ENCODE peak calls at places on chromosomes 2 and 18, in four cellular contexts. B, M, F and P are unnamed samples.

GRCh38 chr18:50158866-50159653 is 35.9 kb downstream of the MYO5B start:
- DNase-seq in B (no peak), M (no peak), F (no peak), P (no peak)

GRCh38 chr18:6355789-6356589 is 58.7 kb downstream of the L3MBTL4 start:
- DNase-seq in B (no peak), F (no peak), M (no peak), P (no peak)

GRCh38 chr2:135817946-135818345 is 19.0 kb downstream of the LCT start:
- DNase-seq in F (no peak), B (no peak), M (no peak), P (no peak)

GRCh38 chr18:78611201-78611800 is 368.3 kb upstream of the SALL3 start:
- DNase-seq in F (no peak), M (no peak), B (no peak), P (no peak)

GRCh38 chr2:3659447-3660432 is 1.7 kb downstream of the ALLC start:
- DNase-seq in F (no peak), M (no peak), B (no peak), P (no peak)

GRCh38 chr2:120283649-120284048 is 31.0 kb downstream of the RALB start:
- DNase-seq in F (peak), M (no peak), B (no peak), P (no peak)

GRCh38 chr2:73187549-73187948 is 14.8 kb upstream of the NOTO start:
- DNase-seq in F (no peak), B (no peak), M (no peak), P (no peak)

GRCh38 chr18:79600596-79600995 is 79.0 kb upstream of the CTDP1 start:
- DNase-seq in M (no peak), B (no peak), F (no peak), P (no peak)

GRCh38 chr2:231571810-231572209 is 20.9 kb upstream of the TEX44 start:
- DNase-seq in M (no peak), B (no peak), F (no peak), P (no peak)

GRCh38 chr18:36128907-36129299 is 237 bp downstream of the SLC39A6 start:
- DNase-seq in M (no peak), F (no peak), B (no peak), P (no peak)

GRCh38 chr2:2743164-2743571 is 412.1 kb upstream of the MYT1L start:
- DNase-seq in B (no peak), M (no peak), F (peak), P (no peak)

GRCh38 chr2:196988599-196988998 is 62.1 kb upstream of the PGAP1 start:
- DNase-seq in F (no peak), M (no peak), B (no peak), P (no peak)

GRCh38 chr2:212897296-212897695 is 254.1 kb downstream of the IKZF2 start:
- DNase-seq in F (no peak), B (no peak), M (peak), P (no peak)

GRCh38 chr2:68931799-68932198 is 20.9 kb downstream of the GKN2 start:
- DNase-seq in F (peak), M (no peak), B (no peak), P (no peak)

GRCh38 chr18:57737661-57738060 is 65.5 kb downstream of the ATP8B1 start:
- DNase-seq in M (peak), B (no peak), F (peak), P (peak)

GRCh38 chr2:62188416-62188815 is 7.5 kb upstream of the B3GNT2 start:
- DNase-seq in B (no peak), M (no peak), F (no peak), P (no peak)

GRCh38 chr18:47809420-47809819 is 121.0 kb downstream of the SMAD2 start:
- DNase-seq in B (no peak), F (peak), M (no peak), P (no peak)

DNA sequence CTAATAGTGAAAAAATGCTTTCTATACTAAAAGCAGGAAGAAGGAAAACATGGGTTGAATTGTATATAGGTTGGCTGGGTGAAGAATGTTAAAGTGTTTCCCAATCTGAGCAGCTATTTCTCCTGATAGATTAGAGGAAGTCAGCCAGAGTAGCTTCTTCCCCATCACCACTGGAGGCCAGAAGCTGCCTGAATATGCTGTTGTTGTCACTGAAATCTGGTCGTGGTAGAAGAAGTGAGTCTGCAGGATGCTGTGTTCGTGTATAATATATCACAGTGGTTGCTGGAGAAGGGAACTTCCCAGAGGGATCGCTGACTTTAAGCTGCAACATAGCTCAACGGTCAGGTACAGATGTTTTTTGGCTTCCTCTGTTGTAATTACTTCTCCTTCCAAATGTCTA is 247.5 kb upstream of the LRATD1 start:
- DNase-seq in M (no peak), B (no peak), F (no peak), P (no peak)
- TF ChIP-seq CTCF in M (no peak), B (no peak), F (no peak), P (no peak)

GRCh38 chr2:20241973-20242726 is 17.2 kb upstream of the SDC1 start:
- DNase-seq in F (no peak), B (peak), M (no peak), P (no peak)
- TF ChIP-seq CTCF in F (no peak), B (peak), M (peak), P (peak)

GRCh38 chr2:214079032-214079431 is 331.8 kb upstream of the VWC2L start:
- DNase-seq in M (no peak), F (no peak), B (no peak), P (no peak)
- TF ChIP-seq CTCF in M (peak), F (no peak), B (no peak), P (no peak)

DNA sequence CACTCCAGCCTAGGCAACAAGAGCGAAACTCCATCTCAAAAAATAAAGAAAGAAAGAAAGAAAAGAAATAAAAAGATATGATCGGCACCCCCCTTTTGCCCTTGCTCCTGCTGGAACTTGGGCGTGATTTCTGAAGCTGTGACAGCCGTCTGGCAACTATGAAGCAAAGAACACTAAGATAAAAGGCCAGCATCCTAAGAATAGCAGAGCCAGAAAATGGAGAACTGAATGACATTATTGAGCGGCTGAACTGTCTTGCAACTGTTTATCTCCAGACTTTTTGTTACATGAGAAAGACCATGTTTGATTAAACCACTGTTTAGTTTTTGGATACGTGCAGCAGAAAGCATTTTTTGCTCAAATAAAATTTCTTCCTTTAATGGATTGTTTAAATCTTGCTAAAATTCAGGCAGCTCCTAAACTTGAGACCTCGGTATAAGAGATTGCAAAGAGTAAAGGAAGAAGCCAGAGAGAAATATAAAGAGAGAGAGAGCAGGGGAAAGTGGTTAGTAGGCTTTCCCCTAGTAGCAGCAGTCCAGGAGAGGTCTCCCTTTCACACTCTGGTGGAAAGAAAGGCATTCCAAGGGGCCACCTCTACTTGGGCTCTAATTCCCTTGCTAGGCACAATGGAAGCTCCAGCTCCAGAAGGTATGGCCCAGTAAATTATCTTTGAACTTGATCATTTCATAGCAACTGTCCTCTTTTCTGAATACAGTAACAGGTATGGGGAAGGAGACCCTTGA is 8.2 kb upstream of the MBD2 start:
- DNase-seq in F (no peak), B (no peak), M (no peak), P (no peak)
- TF ChIP-seq CTCF in F (peak), B (no peak), M (no peak), P (no peak)

DNA sequence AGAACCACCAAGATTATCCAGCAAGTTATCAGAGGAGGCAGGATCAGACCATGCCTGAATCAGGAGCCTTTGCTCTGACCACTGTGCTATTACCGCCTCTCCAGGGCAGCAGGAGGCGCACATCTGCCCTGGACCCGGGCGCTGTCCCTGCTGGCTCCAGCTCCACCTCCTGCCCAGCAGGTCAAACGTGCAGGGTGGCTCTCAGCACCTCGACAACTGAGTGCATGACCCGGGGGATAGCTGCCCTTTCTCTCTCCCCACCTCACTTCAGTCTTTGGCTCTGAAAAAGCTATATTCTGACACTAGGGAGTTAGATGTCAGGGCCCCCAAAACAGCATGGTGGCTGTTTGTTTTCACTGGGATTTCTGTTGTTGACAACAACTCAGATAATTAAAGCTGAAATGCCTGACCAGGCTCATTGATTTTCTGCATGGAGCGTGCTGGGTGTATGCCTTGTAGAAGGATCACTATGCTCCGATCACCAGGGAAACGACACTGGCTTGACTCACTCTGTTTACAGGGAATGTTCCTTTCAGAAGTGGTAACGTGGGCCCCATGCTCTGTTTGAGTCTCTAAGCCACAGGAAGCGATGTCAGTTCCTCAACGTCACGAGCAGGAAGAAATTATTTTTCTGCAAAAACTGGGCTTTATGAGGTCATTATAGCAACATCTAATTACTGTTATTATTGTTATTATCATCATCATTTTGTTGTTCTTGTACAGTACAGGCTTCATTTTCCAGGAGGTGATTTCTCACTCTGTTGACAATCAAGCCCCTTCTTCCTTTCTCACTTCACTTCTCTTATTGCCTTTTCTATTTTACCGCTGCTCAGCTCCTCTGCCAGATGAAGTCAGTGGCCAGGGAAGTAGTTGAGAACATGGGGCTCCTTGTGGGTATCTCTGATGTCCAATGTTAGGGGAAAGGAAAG is 125.6 kb downstream of the PLB1 start:
- DNase-seq in B (peak), F (peak), M (peak), P (peak)
- TF ChIP-seq CTCF in B (no peak), F (peak), M (peak), P (peak)